ENCODE peak calls at places on chromosomes 6 and 20, in four cellular contexts. B is HCT116, G is uterus, L is heart left ventricle. O is an unnamed sample. For H3K9me3, the result is how much of the 10 kb centered on the place peaks cover.

GRCh38 chr20:19026901-19027644 is 185.4 kb upstream of the SLC24A3 start:
- DNase-seq in B (no peak), G (no peak), L (no peak), O (peak)

GRCh38 chr20:22796465-22797077 is 212.2 kb upstream of the FOXA2 start:
- DNase-seq in B (no peak), G (no peak), L (no peak), O (no peak)

GRCh38 chr6:41072836-41073202 is at the start of gene NFYA:
- DNase-seq in B (no peak), G (no peak), L (no peak), O (no peak)

GRCh38 chr6:130962951-130963350 is 100.1 kb downstream of the EPB41L2 start:
- DNase-seq in B (no peak), G (no peak), L (no peak), O (no peak)

GRCh38 chr6:156283091-156283490 is 494.1 kb upstream of the ARID1B start:
- DNase-seq in B (no peak), G (no peak), L (no peak), O (no peak)

GRCh38 chr6:37673436-37673835 is 24.2 kb downstream of the MDGA1 start:
- DNase-seq in B (no peak), G (no peak), L (no peak), O (no peak)

GRCh38 chr6:119308048-119308570 is 41.5 kb downstream of the MAN1A1 start:
- DNase-seq in B (peak), G (no peak), L (no peak), O (no peak)

GRCh38 chr6:104229057-104229456 is 630.7 kb downstream of the HACE1 start:
- DNase-seq in B (no peak), G (no peak), L (no peak), O (no peak)

GRCh38 chr6:24666616-24667377 is at the start of the genes ACOT13 and TDP2:
- DNase-seq in B (peak), G (peak), L (peak), O (peak)

GRCh38 chr6:24667378-24667803 is 514 bp downstream of the ACOT13 start:
- DNase-seq in B (no peak), G (no peak), L (no peak), O (peak)

GRCh38 chr6:24672573-24673182 is 5.8 kb downstream of the ACOT13 start:
- DNase-seq in B (no peak), G (no peak), L (no peak), O (no peak)

GRCh38 chr6:24666097-24666615 is 543 bp downstream of the TDP2 start:
- DNase-seq in B (no peak), G (peak), L (no peak), O (peak)

GRCh38 chr6:24668997-24669361 is 2.1 kb downstream of the ACOT13 start:
- DNase-seq in B (no peak), G (no peak), L (no peak), O (no peak)
- H3K9me3 ChIP-seq in B (under half), G (under half), L (under half), O (under half)

GRCh38 chr20:6524305-6524704 is 243.2 kb upstream of the BMP2 start:
- DNase-seq in B (no peak), G (no peak), L (no peak), O (no peak)
- H3K9me3 ChIP-seq in B (under half), G (under half), L (under half), O (under half)

GRCh38 chr6:46051962-46052361 is 36.3 kb upstream of the CLIC5 start:
- DNase-seq in B (no peak), G (no peak), L (no peak), O (no peak)
- H3K9me3 ChIP-seq in B (under half), G (under half), L (under half), O (under half)

GRCh38 chr6:366972-367794 is 24.4 kb upstream of the IRF4 start:
- DNase-seq in B (no peak), G (no peak), L (no peak), O (no peak)

GRCh38 chr6:364609-365540 is 26.7 kb upstream of the IRF4 start:
- DNase-seq in B (no peak), G (no peak), L (no peak), O (no peak)

GRCh38 chr6:363909-364308 is 27.6 kb upstream of the IRF4 start:
- DNase-seq in B (no peak), G (no peak), L (no peak), O (no peak)

GRCh38 chr6:366389-366788 is 25.2 kb upstream of the IRF4 start:
- DNase-seq in B (no peak), G (no peak), L (no peak), O (no peak)

GRCh38 chr6:365835-366234 is 25.7 kb upstream of the IRF4 start:
- DNase-seq in B (no peak), G (no peak), L (no peak), O (no peak)
- H3K9me3 ChIP-seq in B (under half), G (under half), L (under half), O (under half)

DNA sequence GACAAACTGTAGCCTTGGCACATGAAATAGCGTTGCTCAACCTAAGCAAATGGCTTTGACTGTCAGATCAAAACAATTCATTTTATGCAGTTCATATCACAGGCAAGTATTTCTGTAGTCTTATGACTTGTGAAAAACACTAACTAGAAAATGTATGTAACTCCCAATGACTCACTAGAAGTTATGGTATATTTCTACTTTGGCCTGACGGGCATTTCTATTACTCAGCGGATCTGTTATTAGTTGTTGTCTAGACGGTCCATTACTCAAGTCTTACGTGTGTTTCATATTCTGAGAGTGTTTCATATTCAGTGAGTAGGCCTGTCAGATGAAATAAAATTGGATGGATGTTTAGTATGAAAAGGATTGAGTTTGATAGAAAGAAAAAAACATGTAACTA is 880.9 kb downstream of the PRIM2 start:
- DNase-seq in B (no peak), G (no peak), L (no peak), O (no peak)
- H3K9me3 ChIP-seq in B (under half), G (under half), L (under half), O (under half)

GRCh38 chr20:51583073-51583472 is 40.6 kb upstream of the NFATC2 start:
- DNase-seq in B (no peak), G (no peak), L (no peak), O (no peak)

GRCh38 chr20:51583499-51583898 is 41.0 kb upstream of the NFATC2 start:
- DNase-seq in B (no peak), G (no peak), L (no peak), O (no peak)

GRCh38 chr20:51579137-51579536 is 36.6 kb upstream of the NFATC2 start:
- DNase-seq in B (no peak), G (no peak), L (no peak), O (no peak)

GRCh38 chr20:51584116-51584515 is 41.6 kb upstream of the NFATC2 start:
- DNase-seq in B (no peak), G (no peak), L (no peak), O (no peak)

DNA sequence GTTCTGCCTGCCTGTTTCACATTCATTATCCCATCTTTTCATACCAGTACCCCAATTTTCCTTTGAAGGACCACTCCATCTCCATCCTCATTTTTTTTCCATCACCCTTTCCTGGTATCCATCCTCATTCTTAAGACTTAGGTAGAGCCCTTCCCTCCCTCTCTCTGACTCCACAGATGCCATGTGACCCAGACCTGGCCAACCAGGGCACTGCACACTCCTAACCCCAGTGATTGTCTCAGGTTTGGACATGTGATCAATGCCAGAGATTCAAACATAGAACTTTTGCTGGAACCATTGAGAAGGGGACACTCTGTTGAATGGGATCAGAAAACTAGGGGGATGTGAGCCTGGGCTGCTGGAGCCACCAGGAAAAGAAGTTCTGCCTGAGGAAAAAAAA is 39.1 kb upstream of the NFATC2 start:
- DNase-seq in B (no peak), G (no peak), L (no peak), O (no peak)
- H3K9me3 ChIP-seq in B (under half), G (under half), L (under half), O (under half)

GRCh38 chr6:106894978-106895702 is 79.4 kb downstream of the CD24 start:
- DNase-seq in B (no peak), G (no peak), L (no peak), O (no peak)
- H3K9me3 ChIP-seq in B (under half), G (under half), L (under half), O (under half)

DNA sequence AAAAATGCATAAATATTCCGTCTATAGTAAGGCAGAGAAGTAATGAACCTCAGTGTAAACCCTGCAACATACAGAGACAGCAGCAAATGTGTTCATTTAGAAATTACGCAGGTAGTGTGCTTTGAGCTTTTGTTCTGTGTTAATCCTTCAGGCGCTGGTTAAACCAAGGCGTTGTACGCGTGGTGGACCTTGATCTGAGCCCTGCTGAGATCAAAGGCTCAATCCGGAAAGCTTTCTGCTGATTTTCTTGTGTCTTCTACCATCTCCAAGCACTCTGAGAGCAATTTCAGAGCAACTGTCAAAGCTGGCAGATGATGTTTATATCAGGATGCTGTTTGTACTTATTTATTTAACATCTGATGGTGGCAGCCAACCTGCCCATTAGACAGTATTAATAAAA is 382.8 kb downstream of the CDH26 start:
- DNase-seq in B (no peak), G (no peak), L (no peak), O (no peak)
- H3K9me3 ChIP-seq in B (under half), G (under half), L (under half), O (under half)

O was measured in Karpas-422.